ENCODE peak calls at places on chromosomes 7 and 10, in ten cellular contexts. One of them, this sample, is unnamed. For H3K27me3, the result is how much of the 10 kb centered on the place peaks cover.

GRCh38 chr10:1369665-1370064 is 313.5 kb downstream of the WDR37 start:
- DNase-seq in mammary epithelial cell: no peak
- DNase-seq in body of pancreas: no peak
- DNase-seq in tibial artery: no peak
- DNase-seq in CD8-positive, alpha-beta T cell: no peak
- DNase-seq in fibroblast of lung: no peak
- DNase-seq in heart right ventricle: no peak
- DNase-seq in suprapubic skin: no peak
- DNase-seq in pancreas: no peak
- DNase-seq in SK-N-SH: peak
- DNase-seq in this sample: no peak

GRCh38 chr7:42269161-42269560 is 32.2 kb upstream of the GLI3 start:
- DNase-seq in mammary epithelial cell: peak
- DNase-seq in body of pancreas: no peak
- DNase-seq in tibial artery: no peak
- DNase-seq in CD8-positive, alpha-beta T cell: no peak
- DNase-seq in fibroblast of lung: no peak
- DNase-seq in heart right ventricle: no peak
- DNase-seq in suprapubic skin: no peak
- DNase-seq in pancreas: no peak
- DNase-seq in SK-N-SH: no peak
- DNase-seq in this sample: no peak

GRCh38 chr7:10939911-10940747 is 33.5 kb upstream of the PHF14 start:
- DNase-seq in mammary epithelial cell: peak
- DNase-seq in body of pancreas: peak
- DNase-seq in tibial artery: peak
- DNase-seq in CD8-positive, alpha-beta T cell: peak
- DNase-seq in fibroblast of lung: peak
- DNase-seq in heart right ventricle: peak
- DNase-seq in suprapubic skin: peak
- DNase-seq in pancreas: peak
- DNase-seq in SK-N-SH: peak
- DNase-seq in this sample: peak

GRCh38 chr10:31961675-31962074 is 33.0 kb upstream of the ARHGAP12 start:
- DNase-seq in mammary epithelial cell: peak
- DNase-seq in body of pancreas: no peak
- DNase-seq in tibial artery: no peak
- DNase-seq in CD8-positive, alpha-beta T cell: no peak
- DNase-seq in fibroblast of lung: peak
- DNase-seq in heart right ventricle: no peak
- DNase-seq in suprapubic skin: no peak
- DNase-seq in pancreas: no peak
- DNase-seq in SK-N-SH: no peak
- DNase-seq in this sample: no peak

GRCh38 chr7:79272066-79272669 is 181.3 kb downstream of the MAGI2 start:
- DNase-seq in mammary epithelial cell: no peak
- DNase-seq in body of pancreas: no peak
- DNase-seq in tibial artery: no peak
- DNase-seq in CD8-positive, alpha-beta T cell: no peak
- DNase-seq in fibroblast of lung: peak
- DNase-seq in heart right ventricle: no peak
- DNase-seq in suprapubic skin: no peak
- DNase-seq in pancreas: no peak
- DNase-seq in SK-N-SH: peak
- DNase-seq in this sample: no peak

GRCh38 chr7:154640266-154640865 is 362.6 kb downstream of the PAXIP1 start:
- DNase-seq in mammary epithelial cell: no peak
- DNase-seq in body of pancreas: no peak
- DNase-seq in tibial artery: no peak
- DNase-seq in CD8-positive, alpha-beta T cell: no peak
- DNase-seq in fibroblast of lung: no peak
- DNase-seq in heart right ventricle: no peak
- DNase-seq in suprapubic skin: no peak
- DNase-seq in pancreas: no peak
- DNase-seq in SK-N-SH: peak
- DNase-seq in this sample: no peak

GRCh38 chr7:101880536-101881443 is 63.4 kb downstream of the CUX1 start:
- DNase-seq in mammary epithelial cell: peak
- DNase-seq in body of pancreas: no peak
- DNase-seq in tibial artery: no peak
- DNase-seq in CD8-positive, alpha-beta T cell: no peak
- DNase-seq in fibroblast of lung: peak
- DNase-seq in heart right ventricle: no peak
- DNase-seq in suprapubic skin: no peak
- DNase-seq in pancreas: peak
- DNase-seq in SK-N-SH: no peak
- DNase-seq in this sample: no peak

GRCh38 chr7:95828824-95829428 is 56.6 kb downstream of the DYNC1I1 start:
- DNase-seq in mammary epithelial cell: no peak
- DNase-seq in body of pancreas: no peak
- DNase-seq in tibial artery: no peak
- DNase-seq in CD8-positive, alpha-beta T cell: no peak
- DNase-seq in fibroblast of lung: no peak
- DNase-seq in heart right ventricle: no peak
- DNase-seq in suprapubic skin: no peak
- DNase-seq in pancreas: no peak
- DNase-seq in SK-N-SH: no peak
- DNase-seq in this sample: no peak

GRCh38 chr7:147406521-147407115 is 1183.9 kb upstream of the C7orf33 start:
- DNase-seq in mammary epithelial cell: no peak
- DNase-seq in body of pancreas: no peak
- DNase-seq in tibial artery: no peak
- DNase-seq in CD8-positive, alpha-beta T cell: no peak
- DNase-seq in fibroblast of lung: peak
- DNase-seq in heart right ventricle: no peak
- DNase-seq in suprapubic skin: no peak
- DNase-seq in pancreas: no peak
- DNase-seq in SK-N-SH: no peak
- DNase-seq in this sample: no peak

GRCh38 chr7:70569335-70569819 is 562.6 kb upstream of the GALNT17 start:
- DNase-seq in mammary epithelial cell: no peak
- DNase-seq in body of pancreas: no peak
- DNase-seq in tibial artery: no peak
- DNase-seq in CD8-positive, alpha-beta T cell: no peak
- DNase-seq in fibroblast of lung: no peak
- DNase-seq in heart right ventricle: no peak
- DNase-seq in suprapubic skin: no peak
- DNase-seq in pancreas: no peak
- DNase-seq in SK-N-SH: no peak
- DNase-seq in this sample: no peak

GRCh38 chr10:43140414-43140813 is 2.2 kb downstream of the CSGALNACT2 start:
- DNase-seq in mammary epithelial cell: peak
- DNase-seq in body of pancreas: no peak
- DNase-seq in tibial artery: no peak
- DNase-seq in CD8-positive, alpha-beta T cell: no peak
- DNase-seq in fibroblast of lung: peak
- DNase-seq in heart right ventricle: no peak
- DNase-seq in suprapubic skin: no peak
- DNase-seq in pancreas: no peak
- DNase-seq in SK-N-SH: no peak
- DNase-seq in this sample: no peak
- H3K27ac ChIP-seq in mammary epithelial cell: peak
- H3K27ac ChIP-seq in body of pancreas: no peak
- H3K27ac ChIP-seq in tibial artery: no peak
- H3K27ac ChIP-seq in CD8-positive, alpha-beta T cell: peak
- H3K27ac ChIP-seq in fibroblast of lung: peak
- H3K27ac ChIP-seq in heart right ventricle: no peak
- H3K27ac ChIP-seq in suprapubic skin: no peak
- H3K27ac ChIP-seq in pancreas: no peak
- H3K27ac ChIP-seq in SK-N-SH: peak
- H3K27ac ChIP-seq in this sample: peak

DNA sequence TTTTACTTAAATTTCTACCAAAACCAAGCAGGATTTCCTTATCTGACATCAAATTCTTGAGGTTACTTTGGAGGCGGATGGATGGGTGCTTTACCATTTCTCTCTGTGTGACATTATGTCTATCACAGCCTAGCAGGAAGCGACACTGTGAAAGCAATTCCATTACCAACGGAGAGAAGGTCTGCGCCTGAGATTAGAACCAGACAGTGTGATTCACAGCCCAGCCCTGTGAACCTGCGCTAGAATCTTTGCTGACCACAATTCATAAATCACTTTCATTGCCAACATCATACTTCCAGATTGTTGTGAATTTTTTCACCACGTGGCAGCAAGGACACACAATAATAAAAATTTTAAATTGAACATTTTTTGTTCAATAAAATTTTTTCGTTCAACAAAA is 126.5 kb downstream of the CUBN start:
- DNase-seq in mammary epithelial cell: peak
- DNase-seq in body of pancreas: no peak
- DNase-seq in tibial artery: no peak
- DNase-seq in CD8-positive, alpha-beta T cell: peak
- DNase-seq in fibroblast of lung: peak
- DNase-seq in heart right ventricle: no peak
- DNase-seq in suprapubic skin: no peak
- DNase-seq in pancreas: no peak
- DNase-seq in SK-N-SH: peak
- DNase-seq in this sample: no peak
- H3K4me3 ChIP-seq in mammary epithelial cell: no peak
- H3K4me3 ChIP-seq in body of pancreas: no peak
- H3K4me3 ChIP-seq in tibial artery: no peak
- H3K4me3 ChIP-seq in CD8-positive, alpha-beta T cell: no peak
- H3K4me3 ChIP-seq in fibroblast of lung: no peak
- H3K4me3 ChIP-seq in heart right ventricle: no peak
- H3K4me3 ChIP-seq in suprapubic skin: no peak
- H3K4me3 ChIP-seq in pancreas: no peak
- H3K4me3 ChIP-seq in SK-N-SH: no peak
- H3K4me3 ChIP-seq in this sample: no peak

DNA sequence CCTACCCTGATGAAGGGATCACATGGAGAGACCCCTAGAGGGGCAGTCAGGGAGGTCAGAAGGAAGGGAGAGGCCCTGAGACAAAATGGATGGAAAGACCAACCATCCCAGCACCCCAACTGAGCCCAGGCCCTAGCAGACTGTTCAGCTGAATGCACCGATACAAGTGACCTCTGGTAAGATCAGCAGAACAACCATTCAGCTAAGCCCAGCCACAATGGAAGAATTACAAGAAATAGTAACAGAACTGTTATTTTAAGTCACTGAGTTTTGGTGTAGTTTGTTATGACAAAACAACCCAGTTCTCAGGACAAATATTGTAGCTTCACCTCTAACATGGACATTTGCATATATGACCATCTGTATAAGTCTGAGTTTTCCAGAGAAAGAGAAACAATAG is 210.4 kb upstream of the SVIL start:
- DNase-seq in mammary epithelial cell: no peak
- DNase-seq in body of pancreas: no peak
- DNase-seq in tibial artery: no peak
- DNase-seq in CD8-positive, alpha-beta T cell: no peak
- DNase-seq in fibroblast of lung: no peak
- DNase-seq in heart right ventricle: no peak
- DNase-seq in suprapubic skin: no peak
- DNase-seq in pancreas: no peak
- DNase-seq in SK-N-SH: no peak
- DNase-seq in this sample: no peak
- H3K27me3 ChIP-seq in mammary epithelial cell: under half
- H3K27me3 ChIP-seq in body of pancreas: under half
- H3K27me3 ChIP-seq in tibial artery: under half
- H3K27me3 ChIP-seq in CD8-positive, alpha-beta T cell: under half
- H3K27me3 ChIP-seq in fibroblast of lung: under half
- H3K27me3 ChIP-seq in heart right ventricle: under half
- H3K27me3 ChIP-seq in suprapubic skin: under half
- H3K27me3 ChIP-seq in pancreas: under half
- H3K27me3 ChIP-seq in SK-N-SH: under half
- H3K27me3 ChIP-seq in this sample: under half

GRCh38 chr10:77424257-77424656 is 213.4 kb downstream of the KCNMA1 start:
- DNase-seq in mammary epithelial cell: no peak
- DNase-seq in body of pancreas: no peak
- DNase-seq in tibial artery: no peak
- DNase-seq in CD8-positive, alpha-beta T cell: no peak
- DNase-seq in fibroblast of lung: no peak
- DNase-seq in heart right ventricle: no peak
- DNase-seq in suprapubic skin: no peak
- DNase-seq in pancreas: no peak
- DNase-seq in SK-N-SH: no peak
- DNase-seq in this sample: no peak
- H3K27ac ChIP-seq in mammary epithelial cell: no peak
- H3K27ac ChIP-seq in body of pancreas: peak
- H3K27ac ChIP-seq in tibial artery: peak
- H3K27ac ChIP-seq in CD8-positive, alpha-beta T cell: no peak
- H3K27ac ChIP-seq in fibroblast of lung: no peak
- H3K27ac ChIP-seq in heart right ventricle: no peak
- H3K27ac ChIP-seq in suprapubic skin: no peak
- H3K27ac ChIP-seq in pancreas: peak
- H3K27ac ChIP-seq in SK-N-SH: no peak
- H3K27ac ChIP-seq in this sample: no peak

This sample was measured in lower lobe of right lung.